ENCODE peak calls at places on chromosome 13, in five cellular contexts. P, Z, A, Y and F are unnamed samples.

GRCh38 chr13:36706755-36707154 is 32.9 kb downstream of the SERTM1 start:
- DNase-seq in A (no peak), Z (no peak), P (no peak), Y (no peak), F (no peak)

GRCh38 chr13:66624302-66624701 is 605.8 kb downstream of the PCDH9 start:
- DNase-seq in Y (no peak), P (no peak), A (no peak), Z (no peak), F (no peak)

GRCh38 chr13:114099191-114099590 is 33.2 kb downstream of the RASA3 start:
- DNase-seq in P (no peak), Z (no peak), A (peak), Y (no peak), F (no peak)

GRCh38 chr13:33275916-33276315 is 9.6 kb downstream of the STARD13 start:
- DNase-seq in P (no peak), Y (no peak), A (no peak), Z (no peak), F (no peak)

GRCh38 chr13:43196171-43196611 is 172.8 kb downstream of the DNAJC15 start:
- DNase-seq in P (no peak), Y (no peak), A (peak), Z (no peak), F (no peak)

GRCh38 chr13:36088001-36088400 is 43.2 kb downstream of the DCLK1 start:
- DNase-seq in A (no peak), Y (no peak), Z (no peak), P (no peak), F (no peak)

GRCh38 chr13:26810095-26810494 is 49.5 kb upstream of the GPR12 start:
- DNase-seq in Z (no peak), P (no peak), Y (no peak), A (no peak), F (no peak)

GRCh38 chr13:60226507-60226906 is 62.8 kb upstream of the DIAPH3 start:
- DNase-seq in P (peak), A (no peak), Y (no peak), Z (no peak), F (no peak)

GRCh38 chr13:101695870-101696516 is 243.5 kb downstream of the ITGBL1 start:
- DNase-seq in Z (no peak), Y (no peak), P (no peak), A (peak), F (no peak)

GRCh38 chr13:75839418-75839817 is 203.3 kb downstream of the LMO7 start:
- DNase-seq in Y (no peak), P (no peak), Z (no peak), A (no peak), F (no peak)

GRCh38 chr13:80469841-80470378 is 129.0 kb upstream of the SPRY2 start:
- DNase-seq in A (peak), Y (no peak), P (no peak), Z (peak), F (no peak)
- H3K27ac ChIP-seq in A (peak), Y (no peak), P (no peak), Z (peak), F (no peak)

GRCh38 chr13:51806571-51806970 is 2.6 kb upstream of the DHRS12 start:
- DNase-seq in Y (peak), A (no peak), Z (no peak), P (no peak), F (no peak)

GRCh38 chr13:51807041-51807440 is 3.1 kb upstream of the DHRS12 start:
- DNase-seq in P (no peak), Y (no peak), Z (no peak), A (no peak), F (no peak)

GRCh38 chr13:51804295-51805172 is 571 bp upstream of the DHRS12 start:
- DNase-seq in A (no peak), Z (peak), Y (no peak), P (no peak), F (peak)

GRCh38 chr13:51805313-51805712 is 1.4 kb upstream of the DHRS12 start:
- DNase-seq in A (no peak), Y (no peak), Z (no peak), P (no peak), F (no peak)

GRCh38 chr13:51805925-51806324 is 2.0 kb upstream of the DHRS12 start:
- DNase-seq in A (no peak), Y (no peak), P (no peak), Z (no peak), F (no peak)
- H3K27ac ChIP-seq in A (peak), Y (peak), P (no peak), Z (peak), F (no peak)

DNA sequence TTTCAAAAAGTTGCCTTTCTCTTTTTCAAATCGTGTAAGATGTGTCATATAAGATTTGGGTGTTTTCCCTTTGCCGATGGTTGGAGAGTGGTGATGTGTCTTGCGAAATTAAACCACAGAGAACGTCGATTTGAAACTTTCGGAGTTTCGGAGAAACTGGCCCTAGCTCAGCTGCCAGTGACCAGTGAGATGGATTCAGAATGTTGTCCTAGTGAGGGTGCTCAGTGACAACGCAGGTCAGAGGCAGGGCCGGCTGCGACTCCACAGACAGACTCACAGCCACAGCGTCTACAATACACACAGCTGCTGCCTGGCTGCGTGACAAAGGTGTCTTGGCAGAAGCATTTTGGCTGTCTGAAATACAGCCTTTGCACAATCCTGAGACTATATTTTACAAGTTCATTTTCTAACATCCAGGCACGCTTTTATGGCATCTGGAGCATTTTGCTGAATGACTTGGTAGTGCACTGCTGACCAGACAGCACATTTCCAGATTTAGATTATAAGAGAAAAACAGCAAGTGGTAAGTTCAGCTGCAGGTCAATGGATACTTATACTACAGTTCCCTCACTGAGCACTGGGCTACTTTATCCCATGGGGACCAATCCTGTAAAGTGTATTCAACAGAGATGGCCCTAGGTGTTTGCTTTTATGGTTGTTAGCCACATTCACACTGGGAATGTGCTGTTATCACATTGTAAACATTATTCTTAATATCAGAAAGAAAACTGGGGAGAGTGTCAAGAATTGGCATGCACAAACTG is 207.5 kb downstream of the KCNRG start:
- DNase-seq in A (peak), P (no peak), Y (peak), Z (peak), F (peak)
- H3K27ac ChIP-seq in A (peak), P (no peak), Y (peak), Z (peak), F (no peak)

GRCh38 chr13:78045916-78046315 is 127.3 kb upstream of the EDNRB start:
- DNase-seq in Z (no peak), Y (no peak), A (no peak), P (no peak), F (no peak)

GRCh38 chr13:78046349-78046748 is 127.7 kb upstream of the EDNRB start:
- DNase-seq in P (no peak), A (no peak), Z (no peak), Y (no peak), F (no peak)

DNA sequence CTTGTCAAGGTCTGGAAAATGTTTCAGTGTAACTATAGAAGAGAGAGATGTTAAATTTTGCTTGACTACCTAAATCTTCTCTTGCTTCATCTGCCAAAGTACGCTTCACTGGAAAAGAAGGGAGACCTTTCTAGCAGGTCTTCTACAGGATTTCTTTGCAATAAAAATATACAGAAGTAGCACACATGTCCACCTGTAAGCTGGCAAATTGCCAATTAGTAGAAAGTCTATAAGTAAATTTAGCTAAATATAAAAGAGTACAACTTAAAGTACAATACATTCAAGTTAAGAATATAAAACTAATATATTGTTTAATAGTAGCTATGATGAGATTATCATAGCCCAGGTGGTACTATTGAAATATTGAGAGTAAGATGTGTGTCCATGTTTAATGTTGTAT is 128.5 kb upstream of the EDNRB start:
- DNase-seq in A (no peak), P (no peak), Z (no peak), Y (no peak), F (no peak)
- H3K27ac ChIP-seq in A (no peak), P (no peak), Z (no peak), Y (no peak), F (no peak)

DNA sequence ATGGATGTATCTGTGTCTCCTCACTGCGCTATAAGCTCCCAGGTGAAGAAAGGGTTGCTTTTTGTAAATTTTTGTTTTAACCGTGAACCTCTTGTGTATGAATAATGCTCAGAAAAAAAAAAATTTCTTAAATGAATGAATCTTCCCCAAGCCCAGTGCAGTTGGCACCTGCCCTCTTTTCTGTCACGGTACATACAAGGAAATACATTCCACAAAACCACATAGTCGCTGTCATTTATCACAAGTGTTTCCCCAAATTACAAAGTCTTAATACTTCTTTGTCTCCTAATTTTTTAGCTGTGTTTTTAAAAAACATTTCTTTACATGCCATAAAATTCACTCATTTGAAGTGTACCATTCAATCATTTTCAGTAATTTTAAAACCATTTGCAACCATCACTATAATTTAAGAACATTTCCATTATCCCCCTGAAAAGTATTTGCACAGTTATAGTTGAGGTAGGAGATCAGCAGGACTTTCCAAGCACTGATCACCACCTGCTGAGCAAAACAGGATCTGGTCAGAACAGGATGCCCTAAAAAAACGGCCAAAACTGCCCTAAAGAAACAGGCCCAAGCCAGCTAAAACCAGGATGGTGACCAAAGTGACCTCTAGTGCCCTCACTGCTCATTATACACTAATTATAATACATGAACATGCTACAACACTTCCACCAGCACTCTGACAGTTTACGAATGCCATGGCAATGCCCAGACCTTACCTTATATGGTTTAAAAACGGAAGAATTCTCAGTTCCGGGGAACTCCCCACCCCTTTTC is 1.2 kb upstream of the TEX30 start:
- DNase-seq in Z (no peak), Y (no peak), A (no peak), P (no peak), F (no peak)
- H3K27ac ChIP-seq in Z (no peak), Y (peak), A (no peak), P (no peak), F (no peak)

DNA sequence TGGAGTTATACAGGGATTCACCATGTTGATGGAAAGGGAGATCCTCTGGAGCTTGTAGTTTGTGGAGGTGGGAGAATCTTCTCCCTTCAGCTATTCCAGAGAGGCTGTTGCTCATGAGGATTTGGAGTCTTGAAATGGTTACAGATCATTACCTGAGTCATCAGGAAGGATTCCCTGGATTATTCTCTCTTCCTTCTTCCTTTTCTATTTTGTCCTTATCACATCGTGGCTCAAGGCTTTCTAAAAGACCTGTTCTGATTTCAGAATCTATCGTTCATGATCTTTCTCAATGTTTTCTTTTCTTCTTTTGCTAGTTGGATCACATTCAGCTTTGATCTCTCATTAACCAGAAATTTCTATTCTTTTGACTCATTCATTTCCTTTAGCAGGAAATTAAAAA is 196.0 kb downstream of the KLF5 start:
- DNase-seq in Y (no peak), Z (no peak), P (no peak), A (no peak), F (no peak)
- H3K27ac ChIP-seq in Y (no peak), Z (no peak), P (no peak), A (no peak), F (no peak)

DNA sequence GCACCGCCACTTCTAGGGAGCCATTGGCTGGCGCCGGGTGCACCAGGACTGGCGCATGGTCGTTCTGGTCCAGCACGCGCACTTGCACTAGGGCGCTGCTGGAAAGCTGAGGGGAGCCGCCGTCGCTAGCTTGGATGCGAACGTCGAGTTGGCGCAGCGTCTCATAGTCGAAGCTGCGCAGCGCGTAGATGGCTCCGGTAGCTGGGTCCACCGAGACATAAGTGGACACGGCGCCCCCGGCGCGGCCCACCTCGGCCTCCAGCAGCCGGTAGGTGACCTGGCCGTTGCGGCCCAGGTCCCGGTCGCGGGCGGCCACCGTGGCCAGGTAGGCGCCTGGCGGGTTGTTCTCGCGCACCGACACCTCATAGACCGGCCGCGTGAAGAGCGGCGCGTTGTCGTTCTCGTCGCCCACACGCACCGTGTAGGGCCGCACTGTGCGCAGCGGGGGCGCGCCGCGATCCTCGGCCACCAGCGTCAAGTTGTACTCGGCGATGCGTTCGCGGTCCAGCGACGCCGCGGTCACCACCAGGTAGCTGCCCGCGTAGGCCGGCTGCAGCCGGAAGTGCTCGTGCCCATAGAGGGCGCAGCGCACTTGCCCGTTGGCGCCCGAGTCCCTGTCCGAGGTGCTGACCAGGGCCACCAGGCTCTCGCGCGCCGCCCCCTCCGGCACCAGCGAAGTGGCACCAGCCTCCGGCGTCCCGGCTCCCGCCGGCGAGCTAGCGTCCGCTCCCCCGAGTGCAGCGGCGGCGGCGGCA is 1.7 kb downstream of the PCDH8 start:
- DNase-seq in P (peak), Y (peak), Z (no peak), A (no peak), F (no peak)
- H3K27ac ChIP-seq in P (no peak), Y (no peak), Z (no peak), A (no peak), F (peak)